ENCODE peak calls at places on chromosomes 5 and 9, in five cellular contexts. A is dorsolateral prefrontal cortex, M is cardiac muscle cell, W is OCI-LY7, C is Calu3. G is an unnamed sample.
A peak's percentile ranks its signal among the peaks of the same experiment; 100 is the strongest.

GRCh38 chr5:114977979-114978573 is 191.6 kb downstream of the TRIM36 start:
- DNase-seq in A (no peak), M (no peak), W (no peak), C (no peak), G (no peak)

GRCh38 chr5:90909091-90909503 is 350.5 kb downstream of the ADGRV1 start:
- DNase-seq in A (no peak), M (peak; percentile 48), W (no peak), C (no peak), G (no peak)

GRCh38 chr5:151258771-151259170 is 5.8 kb downstream of the GM2A start:
- DNase-seq in A (no peak), M (no peak), W (no peak), C (no peak), G (no peak)

GRCh38 chr5:147805030-147805454 is 22.5 kb upstream of the JAKMIP2 start:
- DNase-seq in A (no peak), M (peak; percentile 15), W (peak; percentile 67), C (no peak), G (no peak)

GRCh38 chr5:135465391-135466122 is 13.4 kb upstream of the TIFAB start:
- DNase-seq in A (no peak), M (no peak), W (no peak), C (no peak), G (no peak)

GRCh38 chr5:51618234-51618633 is 235.0 kb downstream of the ISL1 start:
- DNase-seq in A (no peak), M (no peak), W (no peak), C (no peak), G (no peak)

GRCh38 chr9:110104201-110104845 is 103.6 kb downstream of the C9orf152 start:
- DNase-seq in A (no peak), M (peak; percentile 67), W (no peak), C (no peak), G (no peak)

GRCh38 chr5:97888439-97888838 is 705.4 kb upstream of the RIOK2 start:
- DNase-seq in A (no peak), M (no peak), W (no peak), C (no peak), G (peak; percentile 39)

GRCh38 chr9:95124582-95125359 is 192.7 kb downstream of the FANCC start:
- DNase-seq in A (no peak), M (no peak), W (no peak), C (no peak), G (no peak)

GRCh38 chr5:177425196-177425800 is 1.2 kb upstream of the GRK6 start:
- DNase-seq in A (no peak), M (no peak), W (no peak), C (no peak), G (no peak)

GRCh38 chr5:144567416-144567770 is 396.7 kb downstream of the KCTD16 start:
- DNase-seq in A (no peak), M (no peak), W (no peak), C (no peak), G (no peak)

GRCh38 chr5:115801152-115801551 is 15.3 kb downstream of the CDO1 start:
- DNase-seq in A (no peak), M (no peak), W (no peak), C (no peak), G (no peak)

GRCh38 chr9:71384343-71384742 is 262.9 kb upstream of the TRPM3 start:
- DNase-seq in A (no peak), M (no peak), W (no peak), C (no peak), G (no peak)

GRCh38 chr5:72498284-72498683 is 8.9 kb downstream of the ZNF366 start:
- DNase-seq in A (no peak), M (peak; percentile 54), W (no peak), C (no peak), G (no peak)

GRCh38 chr9:87322840-87323635 is 174.6 kb upstream of the DAPK1 start:
- DNase-seq in A (no peak), M (peak; percentile 46), W (no peak), C (no peak), G (no peak)

GRCh38 chr9:69147041-69147834 is 26.8 kb upstream of the TJP2 start:
- DNase-seq in A (no peak), M (no peak), W (no peak), C (no peak), G (no peak)

GRCh38 chr9:81902191-81902590 is 26.0 kb upstream of the SPATA31D4 start:
- DNase-seq in A (no peak), M (peak; percentile 42), W (no peak), C (no peak), G (no peak)

GRCh38 chr9:135797507-135798302 is 95.7 kb downstream of the KCNT1 start:
- DNase-seq in A (peak; percentile 42), M (peak; percentile 58), W (peak; percentile 33), C (peak; percentile 52), G (peak; percentile 83)

GRCh38 chr5:35852084-35852734 is 4.5 kb upstream of the IL7R start:
- DNase-seq in A (no peak), M (peak; percentile 17), W (peak; percentile 49), C (no peak), G (peak; percentile 36)
- TF ChIP-seq CTCF in A (no peak), M (no peak), W (peak; percentile 12), C (no peak), G (no peak)

DNA sequence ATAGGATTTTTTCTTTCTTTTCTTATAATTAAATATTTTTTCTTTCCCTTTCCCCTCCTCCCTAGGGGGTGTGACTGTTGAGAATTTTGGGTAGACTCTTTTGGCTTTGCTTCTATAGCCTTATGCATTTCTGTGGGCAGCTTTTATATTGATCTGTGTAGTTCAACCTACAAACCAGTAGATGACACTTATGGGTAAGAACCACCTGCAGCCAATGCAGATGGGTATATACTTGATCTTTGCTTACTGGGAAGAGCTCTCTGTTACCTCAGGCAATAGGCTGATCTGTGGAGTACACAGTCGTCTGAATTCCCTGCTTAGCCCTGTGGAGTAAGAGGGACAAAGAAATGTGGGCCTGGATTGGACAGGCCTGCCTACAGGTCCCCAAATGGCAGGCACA is 102.7 kb upstream of the STARD4 start:
- DNase-seq in A (no peak), M (no peak), W (no peak), C (no peak), G (no peak)
- TF ChIP-seq CTCF in A (no peak), M (no peak), W (peak; percentile 21), C (no peak), G (no peak)

GRCh38 chr9:34501889-34502425 is 20.8 kb downstream of the ENHO start:
- DNase-seq in A (peak; percentile 92), M (peak; percentile 97), W (no peak), C (no peak), G (no peak)
- TF ChIP-seq CTCF in A (peak; percentile 62), M (peak; percentile 57), W (no peak), C (no peak), G (no peak)

GRCh38 chr9:99241106-99241505 is 19.0 kb downstream of the SEC61B start:
- DNase-seq in A (no peak), M (no peak), W (peak; percentile 54), C (no peak), G (no peak)
- TF ChIP-seq CTCF in A (no peak), M (no peak), W (peak; percentile 75), C (no peak), G (no peak)

GRCh38 chr9:4370501-4370900 is 70.6 kb upstream of the GLIS3 start:
- DNase-seq in A (no peak), M (no peak), W (no peak), C (no peak), G (no peak)

GRCh38 chr9:4371108-4371507 is 71.2 kb upstream of the GLIS3 start:
- DNase-seq in A (no peak), M (peak; percentile 80), W (no peak), C (no peak), G (no peak)

GRCh38 chr9:4365055-4365454 is 65.2 kb upstream of the GLIS3 start:
- DNase-seq in A (no peak), M (no peak), W (no peak), C (no peak), G (no peak)

GRCh38 chr9:4362281-4362680 is 62.4 kb upstream of the GLIS3 start:
- DNase-seq in A (no peak), M (no peak), W (no peak), C (no peak), G (no peak)

DNA sequence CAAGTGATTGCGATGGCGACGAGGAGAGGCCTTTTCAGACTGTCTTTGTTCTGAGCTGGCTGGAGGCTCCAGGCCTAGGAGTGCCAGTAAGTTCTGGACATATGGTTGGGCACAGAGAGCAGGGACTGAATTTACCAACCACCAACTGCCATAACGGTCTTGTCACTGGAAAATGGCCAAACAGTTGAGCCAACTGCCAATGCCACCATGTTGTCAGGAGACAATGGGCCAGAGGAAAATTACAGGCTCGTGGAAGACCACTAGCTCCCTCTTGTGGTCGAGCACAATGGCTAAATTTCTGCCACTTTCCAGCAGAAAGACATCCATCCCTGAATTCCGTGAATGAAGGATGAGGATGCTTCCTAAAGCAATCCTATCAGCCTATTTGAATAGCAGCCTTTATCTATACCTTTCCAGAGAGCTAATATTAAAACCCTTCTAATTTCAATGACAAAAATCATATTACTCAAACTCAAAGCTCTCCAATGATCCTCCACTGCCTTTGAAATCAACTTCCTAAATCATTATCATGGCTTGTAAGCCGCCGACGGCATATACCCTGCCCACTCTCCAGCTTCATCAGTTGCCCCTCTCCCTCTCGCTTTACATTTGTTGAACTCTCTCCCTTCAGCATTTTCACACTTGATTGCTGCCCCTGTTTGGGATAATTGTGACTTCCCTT is 66.9 kb upstream of the GLIS3 start:
- DNase-seq in A (no peak), M (peak; percentile 74), W (peak; percentile 32), C (peak; percentile 42), G (peak; percentile 41)
- TF ChIP-seq CTCF in A (peak; percentile 73), M (peak; percentile 80), W (peak; percentile 80), C (peak; percentile 68), G (peak; percentile 49)

GRCh38 chr5:168047043-168047668 is 244.3 kb upstream of the WWC1 start:
- DNase-seq in A (no peak), M (peak; percentile 55), W (peak; percentile 16), C (peak; percentile 71), G (no peak)

GRCh38 chr5:168046163-168046562 is 245.3 kb upstream of the WWC1 start:
- DNase-seq in A (no peak), M (no peak), W (no peak), C (no peak), G (no peak)

GRCh38 chr5:168048486-168048885 is 243.0 kb upstream of the WWC1 start:
- DNase-seq in A (no peak), M (no peak), W (no peak), C (no peak), G (no peak)

GRCh38 chr5:168042284-168043080 is 249.0 kb upstream of the WWC1 start:
- DNase-seq in A (no peak), M (no peak), W (no peak), C (no peak), G (no peak)

GRCh38 chr5:168047669-168048111 is 243.8 kb upstream of the WWC1 start:
- DNase-seq in A (no peak), M (peak; percentile 39), W (no peak), C (no peak), G (no peak)
- TF ChIP-seq CTCF in A (no peak), M (no peak), W (peak; percentile 2), C (no peak), G (no peak)

GRCh38 chr5:157651623-157652376 is 438 bp downstream of the SOX30 start:
- DNase-seq in A (no peak), M (peak; percentile 83), W (no peak), C (peak; percentile 50), G (peak; percentile 80)
- TF ChIP-seq CTCF in A (no peak), M (peak; percentile 52), W (no peak), C (peak; percentile 18), G (peak; percentile 24)

DNA sequence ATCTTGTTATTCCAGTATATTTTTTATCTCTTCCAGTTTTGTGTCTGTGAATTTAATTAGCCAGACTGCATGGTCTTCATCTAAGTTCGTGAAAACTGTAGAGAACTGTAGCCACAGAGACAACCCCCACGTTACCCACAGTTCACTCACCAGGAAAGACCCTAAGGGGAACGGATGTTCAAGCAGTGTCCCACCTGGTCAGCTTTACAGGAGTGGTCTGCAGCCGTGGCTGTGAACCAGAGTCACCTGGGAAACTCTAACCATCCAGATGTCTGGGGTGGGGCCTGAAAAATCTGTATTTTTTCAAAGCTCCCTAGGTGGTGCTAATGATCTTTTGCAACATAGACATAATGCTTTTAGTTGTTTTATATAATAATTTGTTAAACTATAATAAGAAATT is 47.6 kb upstream of the ANGPTL2 start:
- DNase-seq in A (no peak), M (no peak), W (peak; percentile 14), C (no peak), G (no peak)
- TF ChIP-seq CTCF in A (no peak), M (no peak), W (peak; percentile 63), C (no peak), G (no peak)